ENCODE peak calls at places on chromosomes 12 and 14, in six cellular contexts. F, T, E, L, P and U are unnamed samples.

GRCh38 chr12:122150127-122150681 is 23.8 kb downstream of the IL31 start:
- DNase-seq in F (no peak), T (no peak), E (no peak), L (no peak), P (no peak), U (no peak)

GRCh38 chr14:66070542-66071319 is 415.4 kb upstream of the CCDC196 start:
- DNase-seq in F (no peak), T (peak), E (peak), L (peak), P (peak), U (no peak)

GRCh38 chr12:46269429-46270241 is 792 bp upstream of the SLC38A1 start:
- DNase-seq in F (no peak), T (peak), E (no peak), L (no peak), P (peak), U (no peak)

GRCh38 chr12:31752450-31752849 is 23.6 kb upstream of the AMN1 start:
- DNase-seq in F (no peak), T (no peak), E (no peak), L (no peak), P (peak), U (no peak)

GRCh38 chr12:62306569-62307530 is 46.6 kb downstream of the USP15 start:
- DNase-seq in F (no peak), T (no peak), E (no peak), L (no peak), P (no peak), U (no peak)

GRCh38 chr12:41907036-41907435 is 237.6 kb downstream of the GXYLT1 start:
- DNase-seq in F (no peak), T (no peak), E (no peak), L (no peak), P (peak), U (no peak)

GRCh38 chr12:90959538-90960139 is 4.7 kb upstream of the CCER1 start:
- DNase-seq in F (peak), T (no peak), E (peak), L (no peak), P (peak), U (no peak)

GRCh38 chr12:31106101-31106803 is 32.6 kb downstream of the DDX11 start:
- DNase-seq in F (no peak), T (no peak), E (no peak), L (no peak), P (no peak), U (no peak)

GRCh38 chr14:89773644-89774316 is 180.8 kb downstream of the EFCAB11 start:
- DNase-seq in F (no peak), T (peak), E (no peak), L (no peak), P (peak), U (no peak)

GRCh38 chr12:49539406-49540228 is 787 bp downstream of the KCNH3 start:
- DNase-seq in F (no peak), T (no peak), E (no peak), L (no peak), P (no peak), U (no peak)

GRCh38 chr12:68559984-68560822 is 50.5 kb upstream of the RAP1B start:
- DNase-seq in F (no peak), T (no peak), E (no peak), L (no peak), P (peak), U (no peak)

GRCh38 chr12:94183702-94184379 is 35.5 kb downstream of the PLXNC1 start:
- DNase-seq in F (no peak), T (no peak), E (no peak), L (no peak), P (no peak), U (no peak)

GRCh38 chr12:56628671-56629458 is 1.3 kb downstream of the BAZ2A start:
- DNase-seq in F (peak), T (peak), E (no peak), L (no peak), P (peak), U (no peak)

GRCh38 chr12:128387811-128388422 is 120.9 kb downstream of the TMEM132C start:
- DNase-seq in F (no peak), T (peak), E (no peak), L (peak), P (peak), U (no peak)

GRCh38 chr12:114678718-114679117 is 5.3 kb downstream of the TBX3 start:
- DNase-seq in F (no peak), T (no peak), E (no peak), L (no peak), P (peak), U (no peak)

GRCh38 chr14:53571990-53572389 is 384.6 kb downstream of the BMP4 start:
- DNase-seq in F (no peak), T (no peak), E (no peak), L (no peak), P (peak), U (no peak)

GRCh38 chr12:23631991-23632390 is 317.5 kb downstream of the SOX5 start:
- DNase-seq in F (no peak), T (no peak), E (no peak), L (no peak), P (no peak), U (no peak)

GRCh38 chr14:72909163-72909562 is 15.3 kb upstream of the DPF3 start:
- DNase-seq in F (no peak), T (no peak), E (no peak), L (no peak), P (no peak), U (no peak)

GRCh38 chr12:52147367-52147972 is 44.3 kb downstream of the KRT80 start:
- DNase-seq in F (peak), T (peak), E (peak), L (peak), P (no peak), U (no peak)

GRCh38 chr12:43352001-43352400 is 200.0 kb downstream of the ADAMTS20 start:
- DNase-seq in F (no peak), T (no peak), E (no peak), L (no peak), P (no peak), U (no peak)

GRCh38 chr14:75249251-75249957 is 29.2 kb upstream of the FOS start:
- DNase-seq in F (peak), T (peak), E (no peak), L (no peak), P (peak), U (no peak)

GRCh38 chr14:91545946-91546716 is 36.0 kb upstream of the PPP4R3A start:
- DNase-seq in F (peak), T (no peak), E (no peak), L (no peak), P (peak), U (no peak)

GRCh38 chr14:68784298-68784910 is 8.5 kb downstream of the ZFP36L1 start:
- DNase-seq in F (no peak), T (peak), E (no peak), L (no peak), P (no peak), U (no peak)

GRCh38 chr12:6336859-6337744 is 4.8 kb downstream of the TNFRSF1A start:
- DNase-seq in F (no peak), T (peak), E (no peak), L (no peak), P (no peak), U (no peak)

GRCh38 chr14:100621806-100622205 is 34.6 kb upstream of the BEGAIN start:
- DNase-seq in F (no peak), T (peak), E (peak), L (no peak), P (peak), U (no peak)

GRCh38 chr12:116672842-116673516 is 64.9 kb downstream of the SPRING1 start:
- DNase-seq in F (no peak), T (no peak), E (no peak), L (no peak), P (no peak), U (no peak)

GRCh38 chr14:103716091-103716801 is 636 bp downstream of the ZFYVE21 start:
- DNase-seq in F (no peak), T (peak), E (no peak), L (no peak), P (no peak), U (no peak)

GRCh38 chr14:34052658-34053014 is 101.8 kb upstream of the EGLN3 start:
- DNase-seq in F (no peak), T (no peak), E (peak), L (no peak), P (no peak), U (no peak)

GRCh38 chr12:87967871-87968270 is 61.3 kb downstream of the C12orf50 start:
- DNase-seq in F (no peak), T (no peak), E (no peak), L (no peak), P (no peak), U (peak)

GRCh38 chr12:53985900-53986685 is 1.1 kb downstream of the HOXC10 start:
- DNase-seq in F (no peak), T (no peak), E (no peak), L (no peak), P (peak), U (no peak)

GRCh38 chr14:104130974-104131651 is 7.3 kb upstream of the KIF26A start:
- DNase-seq in F (peak), T (peak), E (no peak), L (no peak), P (peak), U (no peak)

GRCh38 chr12:108176292-108176691 is 47.2 kb downstream of the WSCD2 start:
- DNase-seq in F (no peak), T (no peak), E (no peak), L (no peak), P (no peak), U (no peak)

GRCh38 chr12:53950789-53951576 is 3.7 kb upstream of the HOXC12 start:
- DNase-seq in F (no peak), T (no peak), E (no peak), L (no peak), P (no peak), U (no peak)

GRCh38 chr12:114662512-114663177 is 21.3 kb downstream of the TBX3 start:
- DNase-seq in F (peak), T (peak), E (peak), L (peak), P (peak), U (peak)

GRCh38 chr14:74491952-74492351 is 1.2 kb downstream of the NPC2 start:
- DNase-seq in F (no peak), T (no peak), E (no peak), L (no peak), P (peak), U (no peak)

GRCh38 chr14:95507701-95508103 is 8.7 kb downstream of the SYNE3 start:
- DNase-seq in F (no peak), T (no peak), E (no peak), L (no peak), P (no peak), U (no peak)

GRCh38 chr12:22083167-22083566 is 37.1 kb downstream of the CMAS start:
- DNase-seq in F (peak), T (no peak), E (peak), L (peak), P (peak), U (peak)

GRCh38 chr14:28879571-28879970 is 113.0 kb downstream of the FOXG1 start:
- DNase-seq in F (no peak), T (no peak), E (no peak), L (no peak), P (peak), U (no peak)

DNA sequence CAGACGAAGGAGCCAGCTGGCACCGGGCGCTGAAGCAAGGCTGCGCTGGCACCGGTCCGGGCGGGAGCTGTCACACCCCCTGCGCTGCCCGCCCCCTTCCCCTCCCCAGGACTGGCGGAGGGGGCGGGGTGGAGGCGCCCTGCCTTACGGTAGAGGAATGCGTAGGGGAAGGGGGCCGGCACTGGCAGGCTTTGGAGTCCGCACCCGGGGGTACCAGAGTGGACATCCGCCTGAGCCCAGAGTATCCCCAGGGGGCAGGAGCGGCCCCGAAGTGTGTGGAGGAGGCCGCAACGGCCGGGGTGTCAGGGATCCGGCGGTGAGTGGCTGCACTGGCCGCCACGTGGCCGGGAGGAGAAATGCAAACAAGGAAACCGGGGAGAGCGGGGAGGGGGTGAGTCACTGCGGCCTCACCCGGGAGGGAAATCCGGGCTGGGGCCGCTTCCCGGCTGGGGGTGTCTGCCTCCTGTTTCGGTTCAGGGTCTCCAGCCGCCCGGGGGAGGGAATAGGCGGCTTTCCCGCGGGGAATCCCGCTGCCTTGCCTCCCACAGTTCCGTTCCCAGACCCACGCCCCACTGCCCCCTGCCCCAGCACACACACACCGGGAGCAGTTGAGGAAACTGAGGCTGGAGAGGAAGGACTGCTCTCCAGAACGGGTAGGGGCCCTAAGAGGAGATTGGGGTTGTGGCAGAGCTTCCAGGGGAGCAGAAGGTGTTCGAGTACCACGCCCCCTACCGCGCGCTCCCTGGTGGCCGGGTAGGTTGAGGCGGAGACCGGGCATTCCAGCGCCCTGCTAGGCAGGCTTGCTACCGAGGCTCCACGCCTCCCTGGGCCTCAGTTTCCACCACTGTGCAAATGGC is at the start of gene RAPGEF3:
- DNase-seq in F (peak), T (peak), E (no peak), L (no peak), P (peak), U (no peak)
- TF ChIP-seq POLR2AphosphoS5 in F (peak), T (peak), E (peak), L (peak), P (peak), U (no peak)

GRCh38 chr14:62743569-62743968 is 301.7 kb downstream of the KCNH5 start:
- DNase-seq in F (no peak), T (no peak), E (no peak), L (no peak), P (peak), U (peak)

GRCh38 chr14:62736004-62736403 is 309.3 kb downstream of the KCNH5 start:
- DNase-seq in F (no peak), T (no peak), E (no peak), L (no peak), P (no peak), U (no peak)

GRCh38 chr14:62743118-62743517 is 302.1 kb downstream of the KCNH5 start:
- DNase-seq in F (no peak), T (no peak), E (no peak), L (no peak), P (no peak), U (no peak)

GRCh38 chr14:62736426-62737043 is 308.7 kb downstream of the KCNH5 start:
- DNase-seq in F (no peak), T (no peak), E (no peak), L (no peak), P (no peak), U (no peak)

GRCh38 chr14:62739647-62740046 is 305.6 kb downstream of the KCNH5 start:
- DNase-seq in F (no peak), T (no peak), E (no peak), L (no peak), P (no peak), U (no peak)
- TF ChIP-seq POLR2AphosphoS5 in F (no peak), T (no peak), E (no peak), L (no peak), P (no peak), U (no peak)

GRCh38 chr12:12563529-12563928 is 866 bp upstream of the DUSP16 start:
- DNase-seq in F (no peak), T (no peak), E (no peak), L (no peak), P (no peak), U (no peak)
- TF ChIP-seq POLR2AphosphoS5 in F (no peak), T (no peak), E (no peak), L (no peak), P (no peak), U (no peak)

DNA sequence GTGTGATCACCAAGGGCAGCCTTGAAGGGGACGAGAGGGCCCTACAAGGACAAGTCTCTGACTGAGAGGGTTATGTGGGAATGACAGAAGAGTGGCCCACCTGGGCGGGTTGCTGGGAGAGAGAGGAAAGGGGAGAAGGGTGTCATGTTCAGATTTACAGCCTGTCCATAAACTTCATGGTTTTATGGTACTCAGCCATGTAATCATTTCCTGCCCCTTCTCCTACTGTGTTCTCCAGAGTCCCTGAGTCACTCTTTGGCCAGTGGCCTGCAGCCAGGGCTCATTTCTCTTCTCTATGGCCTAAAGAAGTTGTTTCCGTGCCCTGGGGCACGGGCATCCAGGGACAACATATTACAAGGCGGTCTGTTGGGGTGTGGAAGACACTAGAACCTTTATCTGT is 26.7 kb downstream of the DDX47 start:
- DNase-seq in F (no peak), T (peak), E (peak), L (peak), P (no peak), U (no peak)
- TF ChIP-seq POLR2AphosphoS5 in F (no peak), T (peak), E (peak), L (peak), P (no peak), U (no peak)

DNA sequence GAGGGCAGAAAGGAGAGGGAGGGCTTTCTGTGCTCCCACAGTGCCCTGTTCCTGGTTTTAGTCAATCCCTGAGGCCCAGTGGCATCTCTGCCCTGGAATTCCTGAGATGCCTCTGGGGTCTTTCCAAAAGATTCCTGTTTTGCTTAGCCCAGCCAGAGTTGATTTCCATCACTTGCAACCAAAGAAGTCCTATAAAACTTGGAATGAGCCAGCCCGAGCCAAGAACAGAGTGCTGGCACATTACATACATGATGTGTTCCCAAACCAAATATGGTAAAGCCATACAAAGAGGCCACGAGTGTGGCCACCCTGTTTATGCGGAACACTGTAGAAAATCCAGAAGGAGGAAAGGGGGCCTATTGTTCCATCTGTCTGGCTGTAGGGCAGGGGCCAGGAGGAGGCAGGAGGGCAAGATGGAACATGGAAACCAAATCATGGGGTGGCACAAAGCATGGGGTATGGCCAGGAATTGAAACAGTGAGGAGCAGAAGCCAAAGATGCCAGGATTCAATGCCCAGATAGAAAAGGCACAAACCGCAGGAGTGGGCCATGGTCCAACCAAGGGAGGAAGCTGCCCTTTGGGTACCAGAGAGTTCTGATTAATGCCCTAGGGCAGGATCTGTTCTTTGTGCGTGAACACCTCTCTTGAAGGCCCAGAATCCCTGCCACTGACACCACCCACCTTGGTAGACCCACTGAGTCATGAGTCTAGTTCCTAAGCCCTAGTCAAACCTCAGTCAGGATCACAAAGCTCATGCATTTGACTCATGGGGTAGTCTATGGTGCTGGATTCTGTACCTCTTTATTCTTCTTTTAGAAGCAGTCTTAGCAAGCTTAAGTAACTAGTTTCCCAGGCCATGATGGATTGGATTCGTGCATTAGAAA is 75.2 kb downstream of the LRRC74A start:
- DNase-seq in F (peak), T (no peak), E (no peak), L (no peak), P (no peak), U (no peak)
- TF ChIP-seq POLR2AphosphoS5 in F (peak), T (no peak), E (no peak), L (no peak), P (no peak), U (no peak)

GRCh38 chr14:21092147-21093011 is 6.1 kb downstream of the ZNF219 start:
- DNase-seq in F (peak), T (peak), E (peak), L (peak), P (peak), U (no peak)
- TF ChIP-seq POLR2AphosphoS5 in F (peak), T (peak), E (peak), L (peak), P (peak), U (no peak)

DNA sequence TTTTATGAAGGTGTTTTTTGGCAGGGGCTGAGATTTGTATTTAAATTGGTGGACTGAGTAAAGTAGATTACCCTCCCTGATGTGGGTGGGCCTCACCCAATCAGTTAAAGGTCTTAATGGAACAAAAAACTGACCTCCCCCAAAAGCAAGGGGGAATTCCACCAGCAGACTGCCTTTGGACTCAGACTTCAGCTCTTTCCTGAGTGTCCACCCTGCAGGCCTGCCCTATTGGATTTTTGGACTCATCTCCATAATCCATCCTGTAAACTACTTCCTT is 228.4 kb upstream of the CAND1 start:
- DNase-seq in F (no peak), T (no peak), E (no peak), L (no peak), P (no peak), U (no peak)
- TF ChIP-seq POLR2AphosphoS5 in F (no peak), T (no peak), E (no peak), L (no peak), P (no peak), U (no peak)